ENCODE peak calls at places on chromosomes 16 and 17, in six cellular contexts. One of them, this sample, is unnamed.

GRCh38 chr16:49690778-49691177 is 165.1 kb downstream of the ZNF423 start:
- DNase-seq in GM10248: no peak
- DNase-seq in HFF-Myc: no peak
- DNase-seq in left ventricle myocardium inferior: no peak
- DNase-seq in dorsolateral prefrontal cortex: no peak
- DNase-seq in lung: no peak
- DNase-seq in this sample: no peak

GRCh38 chr16:68279726-68280125 is 15.4 kb downstream of the SLC7A6 start:
- DNase-seq in GM10248: no peak
- DNase-seq in dorsolateral prefrontal cortex: no peak
- DNase-seq in left ventricle myocardium inferior: no peak
- DNase-seq in lung: no peak
- DNase-seq in HFF-Myc: no peak
- DNase-seq in this sample: no peak

GRCh38 chr17:81927145-81927652 is 336 bp downstream of the MAFG start:
- DNase-seq in lung: no peak
- DNase-seq in GM10248: no peak
- DNase-seq in dorsolateral prefrontal cortex: no peak
- DNase-seq in left ventricle myocardium inferior: peak; percentile 29
- DNase-seq in HFF-Myc: no peak
- DNase-seq in this sample: no peak

GRCh38 chr16:2814757-2815298 is 2.2 kb upstream of the PRSS21 start:
- DNase-seq in lung: no peak
- DNase-seq in left ventricle myocardium inferior: no peak
- DNase-seq in GM10248: no peak
- DNase-seq in dorsolateral prefrontal cortex: no peak
- DNase-seq in HFF-Myc: no peak
- DNase-seq in this sample: no peak

GRCh38 chr17:45749831-45750335 is 34.2 kb upstream of the CRHR1 start:
- DNase-seq in HFF-Myc: no peak
- DNase-seq in GM10248: no peak
- DNase-seq in left ventricle myocardium inferior: no peak
- DNase-seq in lung: no peak
- DNase-seq in dorsolateral prefrontal cortex: no peak
- DNase-seq in this sample: no peak

GRCh38 chr17:71085238-71086033 is 916.1 kb downstream of the KCNJ2 start:
- DNase-seq in HFF-Myc: no peak
- DNase-seq in GM10248: no peak
- DNase-seq in lung: peak; percentile 30
- DNase-seq in left ventricle myocardium inferior: no peak
- DNase-seq in dorsolateral prefrontal cortex: no peak
- DNase-seq in this sample: peak; percentile 22

GRCh38 chr16:11138026-11138768 is 117.8 kb downstream of the SOCS1 start:
- DNase-seq in GM10248: no peak
- DNase-seq in HFF-Myc: no peak
- DNase-seq in dorsolateral prefrontal cortex: no peak
- DNase-seq in lung: no peak
- DNase-seq in left ventricle myocardium inferior: no peak
- DNase-seq in this sample: no peak

GRCh38 chr16:11596572-11597226 is 10.0 kb upstream of the LITAF start:
- DNase-seq in left ventricle myocardium inferior: no peak
- DNase-seq in dorsolateral prefrontal cortex: no peak
- DNase-seq in HFF-Myc: no peak
- DNase-seq in GM10248: no peak
- DNase-seq in lung: no peak
- DNase-seq in this sample: no peak

GRCh38 chr17:30332057-30332542 is 1.8 kb downstream of the TMIGD1 start:
- DNase-seq in HFF-Myc: peak; percentile 31
- DNase-seq in left ventricle myocardium inferior: no peak
- DNase-seq in GM10248: peak; percentile 24
- DNase-seq in lung: no peak
- DNase-seq in dorsolateral prefrontal cortex: no peak
- DNase-seq in this sample: no peak

GRCh38 chr17:36812762-36813161 is 124.5 kb upstream of the LHX1 start:
- DNase-seq in left ventricle myocardium inferior: no peak
- DNase-seq in GM10248: no peak
- DNase-seq in lung: no peak
- DNase-seq in HFF-Myc: no peak
- DNase-seq in dorsolateral prefrontal cortex: no peak
- DNase-seq in this sample: no peak

GRCh38 chr17:32610943-32611342 is 124.2 kb downstream of the CDK5R1 start:
- DNase-seq in GM10248: no peak
- DNase-seq in lung: no peak
- DNase-seq in left ventricle myocardium inferior: no peak
- DNase-seq in dorsolateral prefrontal cortex: no peak
- DNase-seq in HFF-Myc: no peak
- DNase-seq in this sample: no peak

GRCh38 chr17:9371019-9371418 is 204.6 kb downstream of the STX8 start:
- DNase-seq in GM10248: no peak
- DNase-seq in lung: no peak
- DNase-seq in left ventricle myocardium inferior: no peak
- DNase-seq in dorsolateral prefrontal cortex: no peak
- DNase-seq in HFF-Myc: no peak
- DNase-seq in this sample: no peak

GRCh38 chr16:21684199-21684598 is 20.4 kb downstream of the OTOA start:
- DNase-seq in HFF-Myc: no peak
- DNase-seq in GM10248: peak; percentile 28
- DNase-seq in lung: no peak
- DNase-seq in dorsolateral prefrontal cortex: no peak
- DNase-seq in left ventricle myocardium inferior: no peak
- DNase-seq in this sample: peak; percentile 32

GRCh38 chr17:81256616-81257015 is 17.5 kb downstream of the NDUFAF8 start:
- DNase-seq in dorsolateral prefrontal cortex: no peak
- DNase-seq in GM10248: no peak
- DNase-seq in HFF-Myc: no peak
- DNase-seq in lung: no peak
- DNase-seq in left ventricle myocardium inferior: no peak
- DNase-seq in this sample: no peak

GRCh38 chr16:67241008-67241900 is 6.0 kb downstream of the FHOD1 start:
- DNase-seq in HFF-Myc: peak; percentile 36
- DNase-seq in dorsolateral prefrontal cortex: no peak
- DNase-seq in lung: peak; percentile 87
- DNase-seq in left ventricle myocardium inferior: peak; percentile 81
- DNase-seq in GM10248: no peak
- DNase-seq in this sample: peak; percentile 81

GRCh38 chr17:40553694-40554534 is 11.4 kb downstream of the CCR7 start:
- DNase-seq in dorsolateral prefrontal cortex: peak; percentile 73
- DNase-seq in left ventricle myocardium inferior: peak; percentile 74
- DNase-seq in HFF-Myc: no peak
- DNase-seq in GM10248: no peak
- DNase-seq in lung: peak; percentile 57
- DNase-seq in this sample: peak; percentile 33
- TF ChIP-seq CTCF in dorsolateral prefrontal cortex: peak; percentile 11
- TF ChIP-seq CTCF in left ventricle myocardium inferior: no peak
- TF ChIP-seq CTCF in HFF-Myc: no peak
- TF ChIP-seq CTCF in GM10248: no peak
- TF ChIP-seq CTCF in lung: no peak
- TF ChIP-seq CTCF in this sample: no peak

GRCh38 chr17:17769869-17770361 is 66.9 kb downstream of the SREBF1 start:
- DNase-seq in dorsolateral prefrontal cortex: no peak
- DNase-seq in GM10248: no peak
- DNase-seq in HFF-Myc: no peak
- DNase-seq in left ventricle myocardium inferior: no peak
- DNase-seq in lung: no peak
- DNase-seq in this sample: no peak
- TF ChIP-seq CTCF in dorsolateral prefrontal cortex: no peak
- TF ChIP-seq CTCF in GM10248: no peak
- TF ChIP-seq CTCF in HFF-Myc: no peak
- TF ChIP-seq CTCF in left ventricle myocardium inferior: no peak
- TF ChIP-seq CTCF in lung: no peak
- TF ChIP-seq CTCF in this sample: no peak

GRCh38 chr17:56629450-56630187 is 36.1 kb downstream of the NOG start:
- DNase-seq in lung: no peak
- DNase-seq in dorsolateral prefrontal cortex: no peak
- DNase-seq in left ventricle myocardium inferior: no peak
- DNase-seq in GM10248: no peak
- DNase-seq in HFF-Myc: peak; percentile 26
- DNase-seq in this sample: no peak
- TF ChIP-seq CTCF in lung: no peak
- TF ChIP-seq CTCF in dorsolateral prefrontal cortex: peak; percentile 14
- TF ChIP-seq CTCF in left ventricle myocardium inferior: peak; percentile 16
- TF ChIP-seq CTCF in GM10248: no peak
- TF ChIP-seq CTCF in HFF-Myc: peak; percentile 58
- TF ChIP-seq CTCF in this sample: no peak

DNA sequence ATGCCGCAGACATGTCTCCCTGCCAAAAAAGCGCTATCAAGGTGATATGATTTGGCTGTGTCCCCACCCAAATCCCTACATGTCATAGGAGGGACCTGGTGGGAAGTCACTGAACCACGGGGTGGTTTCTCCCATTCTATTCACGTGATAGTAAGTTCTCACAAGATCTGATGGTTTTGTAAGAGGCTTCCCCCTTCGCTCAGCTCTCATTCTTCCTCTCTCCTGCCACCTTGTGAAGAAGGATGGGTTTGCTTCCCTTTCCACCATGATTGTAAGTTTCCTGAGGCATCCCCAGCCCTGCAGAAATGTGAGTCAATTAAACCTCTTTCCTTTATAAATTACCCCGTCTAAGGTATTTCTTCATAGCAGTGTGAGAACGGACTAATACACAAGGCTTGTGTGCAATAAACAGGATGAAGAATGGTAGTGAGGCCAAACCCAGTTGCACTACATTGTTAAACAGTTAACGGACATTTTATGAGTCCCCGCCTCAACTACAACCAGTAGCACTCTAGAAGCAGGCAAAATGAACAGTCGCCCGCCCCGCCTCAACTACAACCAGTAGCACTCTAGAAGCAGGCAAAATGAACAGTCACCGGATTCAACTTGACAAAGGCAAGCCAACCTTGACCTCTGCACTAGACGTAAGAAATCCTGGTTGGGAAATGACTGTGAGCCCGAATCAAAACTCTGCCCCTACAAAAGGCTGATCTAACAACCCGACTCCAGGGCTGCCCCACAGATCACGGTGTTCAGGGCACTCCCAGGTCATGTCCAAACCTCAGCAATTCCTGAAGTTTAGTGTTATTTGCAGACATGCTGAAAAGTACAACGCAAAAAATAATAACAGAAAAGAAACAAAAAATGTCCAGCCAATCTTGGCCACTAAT is 26.3 kb downstream of the VPS53 start:
- DNase-seq in GM10248: no peak
- DNase-seq in lung: no peak
- DNase-seq in HFF-Myc: no peak
- DNase-seq in left ventricle myocardium inferior: no peak
- DNase-seq in dorsolateral prefrontal cortex: no peak
- DNase-seq in this sample: peak; percentile 56
- TF ChIP-seq CTCF in GM10248: no peak
- TF ChIP-seq CTCF in lung: no peak
- TF ChIP-seq CTCF in HFF-Myc: peak; percentile 32
- TF ChIP-seq CTCF in left ventricle myocardium inferior: peak; percentile 56
- TF ChIP-seq CTCF in dorsolateral prefrontal cortex: peak; percentile 46
- TF ChIP-seq CTCF in this sample: no peak

DNA sequence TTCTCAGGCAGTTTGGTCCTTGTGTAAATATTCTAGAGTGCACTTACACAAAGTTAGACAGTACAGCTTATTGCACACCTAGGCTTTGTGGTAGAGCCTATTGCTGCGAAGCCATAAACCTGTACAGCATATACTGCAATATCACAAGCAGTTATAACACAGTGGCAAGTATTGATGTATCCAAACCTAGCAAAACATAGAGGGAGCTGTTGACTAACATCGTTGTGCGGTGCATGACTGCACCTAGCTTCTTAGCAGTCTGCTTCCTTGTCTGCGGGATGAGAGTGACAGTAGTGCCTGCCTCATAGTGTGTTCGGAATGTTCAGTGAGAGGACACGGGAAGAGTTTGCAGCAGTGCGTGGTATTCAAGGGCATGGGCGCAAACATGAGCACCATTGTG is 78.9 kb downstream of the MPRIP start:
- DNase-seq in left ventricle myocardium inferior: no peak
- DNase-seq in GM10248: no peak
- DNase-seq in lung: no peak
- DNase-seq in HFF-Myc: no peak
- DNase-seq in dorsolateral prefrontal cortex: no peak
- DNase-seq in this sample: peak; percentile 40
- TF ChIP-seq CTCF in left ventricle myocardium inferior: no peak
- TF ChIP-seq CTCF in GM10248: no peak
- TF ChIP-seq CTCF in lung: no peak
- TF ChIP-seq CTCF in HFF-Myc: no peak
- TF ChIP-seq CTCF in dorsolateral prefrontal cortex: no peak
- TF ChIP-seq CTCF in this sample: no peak

GRCh38 chr17:75925103-75925502 is 15.7 kb downstream of the FBF1 start:
- DNase-seq in HFF-Myc: no peak
- DNase-seq in left ventricle myocardium inferior: no peak
- DNase-seq in dorsolateral prefrontal cortex: no peak
- DNase-seq in GM10248: no peak
- DNase-seq in lung: no peak
- DNase-seq in this sample: no peak

GRCh38 chr17:75922963-75923874 is 17.6 kb downstream of the FBF1 start:
- DNase-seq in left ventricle myocardium inferior: no peak
- DNase-seq in dorsolateral prefrontal cortex: no peak
- DNase-seq in HFF-Myc: no peak
- DNase-seq in lung: no peak
- DNase-seq in GM10248: no peak
- DNase-seq in this sample: no peak

GRCh38 chr17:75925912-75926311 is 14.9 kb downstream of the FBF1 start:
- DNase-seq in HFF-Myc: no peak
- DNase-seq in dorsolateral prefrontal cortex: no peak
- DNase-seq in left ventricle myocardium inferior: no peak
- DNase-seq in GM10248: no peak
- DNase-seq in lung: no peak
- DNase-seq in this sample: no peak

GRCh38 chr17:75931062-75931461 is 9.8 kb downstream of the FBF1 start:
- DNase-seq in lung: no peak
- DNase-seq in HFF-Myc: no peak
- DNase-seq in GM10248: no peak
- DNase-seq in left ventricle myocardium inferior: no peak
- DNase-seq in dorsolateral prefrontal cortex: no peak
- DNase-seq in this sample: no peak

DNA sequence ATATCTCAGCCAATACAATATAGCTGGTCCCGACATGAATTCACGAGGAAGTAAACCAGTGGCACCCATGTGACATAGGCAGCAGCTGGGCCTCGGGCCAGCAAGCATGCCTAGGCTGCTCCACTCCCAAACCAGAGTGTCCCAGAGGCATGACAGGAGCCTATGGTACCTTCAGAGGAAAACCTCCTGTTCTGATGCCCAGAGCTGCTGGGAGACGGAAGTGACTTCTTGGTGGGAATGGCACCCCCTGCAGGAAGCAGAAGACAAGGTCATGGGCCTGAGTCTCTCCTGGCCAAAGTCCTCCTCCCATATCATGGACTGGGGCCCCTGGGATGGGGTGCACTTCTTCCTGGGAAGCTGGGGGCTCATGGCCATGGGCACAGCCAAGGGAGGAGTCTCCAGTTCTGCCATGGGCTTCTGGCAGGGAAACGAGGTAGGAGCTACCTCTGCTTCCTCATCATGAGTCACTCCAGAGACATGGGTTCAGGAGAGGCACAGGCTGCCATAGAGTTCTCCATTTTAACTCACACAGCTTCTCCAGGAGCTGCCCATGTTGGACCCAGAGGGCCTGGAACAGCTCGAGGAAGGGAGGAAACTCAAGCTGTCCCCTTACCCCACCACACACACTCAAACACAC is 13.4 kb downstream of the FBF1 start:
- DNase-seq in HFF-Myc: no peak
- DNase-seq in left ventricle myocardium inferior: no peak
- DNase-seq in GM10248: peak; percentile 65
- DNase-seq in lung: peak; percentile 51
- DNase-seq in dorsolateral prefrontal cortex: no peak
- DNase-seq in this sample: peak; percentile 38
- TF ChIP-seq CTCF in HFF-Myc: peak; percentile 22
- TF ChIP-seq CTCF in left ventricle myocardium inferior: peak; percentile 43
- TF ChIP-seq CTCF in GM10248: peak; percentile 24
- TF ChIP-seq CTCF in lung: peak; percentile 2
- TF ChIP-seq CTCF in dorsolateral prefrontal cortex: peak; percentile 22
- TF ChIP-seq CTCF in this sample: peak; percentile 26

GRCh38 chr17:48830840-48831548 is at the start of gene CALCOCO2:
- DNase-seq in lung: peak; percentile 94
- DNase-seq in GM10248: peak; percentile 96
- DNase-seq in dorsolateral prefrontal cortex: peak; percentile 95
- DNase-seq in left ventricle myocardium inferior: peak; percentile 95
- DNase-seq in HFF-Myc: peak; percentile 37
- DNase-seq in this sample: peak; percentile 97
- TF ChIP-seq CTCF in lung: no peak
- TF ChIP-seq CTCF in GM10248: peak; percentile 8
- TF ChIP-seq CTCF in dorsolateral prefrontal cortex: peak; percentile 48
- TF ChIP-seq CTCF in left ventricle myocardium inferior: no peak
- TF ChIP-seq CTCF in HFF-Myc: no peak
- TF ChIP-seq CTCF in this sample: no peak

This sample was measured in colonic mucosa.